ENCODE peak calls at places on chromosome 21, in seven cellular contexts. P is K562, I is GM12892, T is GM12878, G is H1, W is HepG2, K is SK-N-SH. J is an unnamed sample.

GRCh38 chr21:38379171-38379570 is 119.1 kb downstream of the ERG start:
- DNase-seq in P (no peak), I (no peak), T (no peak), G (no peak), W (no peak), K (no peak), J (no peak)

GRCh38 chr21:26553921-26554320 is 19.2 kb downstream of the CYYR1 start:
- DNase-seq in P (no peak), I (no peak), T (no peak), G (no peak), W (no peak), K (no peak), J (no peak)

GRCh38 chr21:36763305-36763704 is 64.4 kb downstream of the SIM2 start:
- DNase-seq in P (no peak), I (no peak), T (no peak), G (no peak), W (no peak), K (no peak), J (no peak)

GRCh38 chr21:34545079-34545884 is 33.3 kb upstream of the KCNE1 start:
- DNase-seq in P (no peak), I (peak; percentile 38), T (peak; percentile 86), G (no peak), W (peak; percentile 62), K (no peak), J (peak; percentile 47)

GRCh38 chr21:31184462-31184861 is 146.2 kb upstream of the KRTAP19-8 start:
- DNase-seq in P (no peak), I (no peak), T (no peak), G (no peak), W (no peak), K (peak; percentile 35), J (no peak)

GRCh38 chr21:40936771-40937261 is 89.9 kb upstream of the DSCAM start:
- DNase-seq in P (no peak), I (no peak), T (no peak), G (no peak), W (no peak), K (no peak), J (no peak)

GRCh38 chr21:29258626-29259335 is 39.9 kb upstream of the BACH1 start:
- DNase-seq in P (no peak), I (no peak), T (no peak), G (no peak), W (peak; percentile 20), K (no peak), J (no peak)

GRCh38 chr21:19507682-19508260 is 1104.2 kb upstream of the TMPRSS15 start:
- DNase-seq in P (peak; percentile 18), I (no peak), T (no peak), G (no peak), W (no peak), K (peak; percentile 20), J (no peak)

GRCh38 chr21:36747815-36748381 is 49.0 kb downstream of the SIM2 start:
- DNase-seq in P (peak; percentile 80), I (peak; percentile 48), T (no peak), G (no peak), W (peak; percentile 23), K (peak; percentile 92), J (peak; percentile 73)

GRCh38 chr21:46552274-46552673 is 52.6 kb downstream of the S100B start:
- DNase-seq in P (no peak), I (no peak), T (no peak), G (no peak), W (no peak), K (no peak), J (no peak)

GRCh38 chr21:30306821-30307330 is 13.2 kb downstream of the KRTAP26-1 start:
- DNase-seq in P (no peak), I (no peak), T (no peak), G (no peak), W (no peak), K (peak; percentile 0), J (no peak)

GRCh38 chr21:33171584-33172169 is 58.1 kb upstream of the IFNAR2 start:
- DNase-seq in P (no peak), I (no peak), T (no peak), G (no peak), W (no peak), K (no peak), J (no peak)

GRCh38 chr21:8993943-8994639 is 1527.3 kb upstream of the TPTE start:
- DNase-seq in P (no peak), I (no peak), T (no peak), G (no peak), W (peak; percentile 90), K (no peak), J (no peak)

GRCh38 chr21:37085726-37086125 is 12.7 kb downstream of the TTC3 start:
- DNase-seq in P (no peak), I (no peak), T (no peak), G (no peak), W (no peak), K (no peak), J (no peak)

GRCh38 chr21:32256873-32257620 is 21.8 kb downstream of the MIS18A start:
- DNase-seq in P (no peak), I (no peak), T (no peak), G (no peak), W (no peak), K (peak; percentile 85), J (no peak)

GRCh38 chr21:21851657-21852056 is 853.4 kb downstream of the NCAM2 start:
- DNase-seq in P (no peak), I (no peak), T (no peak), G (no peak), W (no peak), K (no peak), J (no peak)

GRCh38 chr21:26032263-26032662 is 138.3 kb downstream of the APP start:
- DNase-seq in P (no peak), I (no peak), T (no peak), G (no peak), W (no peak), K (no peak), J (no peak)

DNA sequence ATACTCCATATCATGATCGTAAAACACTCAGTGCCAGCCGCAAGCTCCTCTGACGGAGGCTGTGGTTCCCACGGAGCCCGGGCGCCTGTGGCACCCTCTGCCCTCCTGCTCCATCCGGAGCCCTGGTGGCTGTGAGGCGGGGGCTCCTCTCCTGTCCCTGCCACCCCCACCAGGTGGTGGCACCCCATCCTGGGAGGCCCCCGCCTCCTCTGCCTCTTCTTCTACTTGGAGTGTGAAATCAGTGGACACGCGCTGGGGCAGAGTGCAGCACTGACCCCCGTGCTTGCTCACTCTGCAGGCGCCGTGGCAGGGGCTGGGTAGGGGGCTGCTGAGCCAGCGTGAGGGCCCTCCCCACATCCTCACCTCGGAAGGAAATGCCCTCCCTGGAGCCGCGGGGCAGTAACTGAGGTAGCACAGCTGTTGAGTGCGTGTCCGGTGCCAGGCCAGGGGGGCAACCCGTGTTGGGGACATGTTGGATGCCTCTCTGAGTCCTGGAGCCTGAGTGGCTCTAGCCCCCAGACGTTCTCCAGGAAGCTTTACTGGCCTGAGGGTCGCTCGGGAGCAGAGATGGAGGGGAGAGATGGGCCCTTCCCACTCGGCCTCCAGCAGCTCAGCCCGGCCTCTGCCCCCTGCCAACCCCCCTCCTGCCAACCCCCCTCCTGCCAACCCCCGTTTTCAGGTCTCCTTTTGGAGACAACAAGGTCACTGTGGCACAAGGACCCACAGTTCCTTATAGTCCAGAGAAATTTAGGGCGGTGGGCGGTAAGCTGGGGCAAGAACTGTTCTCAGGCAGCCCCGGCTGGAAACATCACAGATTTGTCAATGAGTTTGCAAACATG is 58.6 kb upstream of the ABCG1 start:
- DNase-seq in P (no peak), I (no peak), T (no peak), G (no peak), W (no peak), K (no peak), J (no peak)
- TF ChIP-seq POLR2AphosphoS5 in P (no peak), I (no peak), T (no peak), G (no peak), W (no peak), K (no peak), J (no peak)

GRCh38 chr21:45270306-45270821 is 17.3 kb downstream of the POFUT2 start:
- DNase-seq in P (no peak), I (no peak), T (no peak), G (no peak), W (no peak), K (no peak), J (no peak)

GRCh38 chr21:45265721-45266517 is 21.8 kb downstream of the POFUT2 start:
- DNase-seq in P (no peak), I (no peak), T (no peak), G (no peak), W (no peak), K (no peak), J (no peak)

GRCh38 chr21:45267390-45267760 is 20.3 kb downstream of the POFUT2 start:
- DNase-seq in P (no peak), I (no peak), T (no peak), G (no peak), W (no peak), K (no peak), J (no peak)

GRCh38 chr21:45266518-45267389 is 20.9 kb downstream of the POFUT2 start:
- DNase-seq in P (no peak), I (no peak), T (no peak), G (no peak), W (no peak), K (no peak), J (no peak)

DNA sequence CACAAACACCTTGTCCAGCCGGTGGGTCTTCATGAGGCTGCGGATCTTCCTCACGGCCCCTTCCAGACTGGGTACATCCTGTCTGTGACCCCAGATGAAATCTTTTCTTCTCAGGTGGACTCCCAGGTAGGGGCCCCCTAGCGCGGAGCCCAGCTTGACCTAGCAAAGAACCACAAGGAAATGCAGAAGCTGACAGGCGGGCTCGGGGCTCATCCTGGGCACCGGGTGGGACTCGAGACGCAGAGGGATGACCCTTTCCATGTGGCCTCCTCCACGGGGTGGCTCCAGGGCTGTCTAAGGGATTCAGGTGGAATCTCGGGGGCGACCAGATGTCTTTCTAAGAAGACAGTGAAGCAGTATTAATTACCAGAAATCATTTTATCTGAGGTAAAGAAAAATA is 17.8 kb downstream of the POFUT2 start:
- DNase-seq in P (no peak), I (no peak), T (no peak), G (no peak), W (no peak), K (no peak), J (no peak)
- TF ChIP-seq TAF1 in P (no peak), I (no peak), T (no peak), G (no peak), W (no peak), K (no peak), J (no peak)

DNA sequence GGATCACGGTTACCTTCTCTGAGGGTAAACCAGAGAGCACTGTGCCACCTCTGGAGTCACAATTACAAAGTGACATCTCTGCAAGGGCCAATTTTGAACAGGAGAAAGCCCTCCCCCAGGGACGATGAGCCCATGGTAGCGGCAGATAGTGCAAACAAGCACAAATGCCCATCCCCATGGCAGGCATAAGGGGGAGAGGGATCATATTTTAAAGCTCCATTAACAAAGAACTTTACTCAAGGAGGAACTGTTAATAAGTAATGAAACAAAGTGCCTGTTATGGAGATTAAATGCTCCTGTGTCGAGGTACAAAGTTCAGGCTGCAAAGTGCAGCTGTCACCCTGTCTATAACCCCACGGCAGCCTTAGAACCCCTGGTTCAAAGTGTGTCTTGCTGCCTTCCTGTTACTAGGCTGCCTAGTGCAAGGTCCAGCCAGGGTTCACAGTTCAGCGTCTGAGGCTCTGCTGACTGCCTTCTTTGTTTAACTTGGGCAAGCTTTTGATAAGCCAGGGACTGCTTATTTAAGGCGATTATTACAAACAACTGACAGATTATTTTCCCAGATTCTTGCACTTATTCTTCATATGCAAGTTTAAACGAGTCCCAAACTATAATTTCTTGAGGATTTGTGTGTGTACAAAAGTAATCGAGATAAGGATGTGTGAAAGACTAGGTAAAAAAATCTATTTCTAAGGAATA is 75.7 kb upstream of the NRIP1 start:
- DNase-seq in P (no peak), I (no peak), T (no peak), G (no peak), W (peak; percentile 99), K (no peak), J (no peak)
- TF ChIP-seq POLR2AphosphoS5 in P (no peak), I (no peak), T (no peak), G (no peak), W (no peak), K (no peak), J (no peak)

GRCh38 chr21:15406791-15407190 is 323.0 kb upstream of the USP25 start:
- DNase-seq in P (no peak), I (no peak), T (no peak), G (no peak), W (no peak), K (no peak), J (no peak)
- TF ChIP-seq TAF1 in P (no peak), I (no peak), T (no peak), G (no peak), W (no peak), K (no peak), J (no peak)

J was measured in GM12891.